ENCODE peak calls at places on chromosomes 2 and 18, in nine cellular contexts. One of them, this sample, is unnamed.

GRCh38 chr2:5673148-5673860 is 18.9 kb upstream of the SOX11 start:
- DNase-seq in HepG2: no peak
- DNase-seq in Panc1: no peak
- DNase-seq in SK-N-SH: peak; percentile 85
- DNase-seq in GM12878: no peak
- DNase-seq in K562: no peak
- DNase-seq in HCT116: no peak
- DNase-seq in A549: no peak
- DNase-seq in HL-60: no peak
- DNase-seq in this sample: peak; percentile 53

GRCh38 chr2:69767034-69767433 is 25.1 kb downstream of the ANXA4 start:
- DNase-seq in HepG2: no peak
- DNase-seq in Panc1: no peak
- DNase-seq in HCT116: no peak
- DNase-seq in SK-N-SH: no peak
- DNase-seq in A549: no peak
- DNase-seq in HL-60: no peak
- DNase-seq in GM12878: no peak
- DNase-seq in K562: no peak
- DNase-seq in this sample: no peak

GRCh38 chr2:74502147-74502719 is 2.8 kb upstream of the LBX2 start:
- DNase-seq in GM12878: no peak
- DNase-seq in HepG2: peak; percentile 86
- DNase-seq in K562: peak; percentile 52
- DNase-seq in SK-N-SH: no peak
- DNase-seq in A549: no peak
- DNase-seq in Panc1: no peak
- DNase-seq in HL-60: no peak
- DNase-seq in HCT116: no peak
- DNase-seq in this sample: no peak

GRCh38 chr18:48751727-48752468 is 198.9 kb downstream of the SMAD7 start:
- DNase-seq in HepG2: no peak
- DNase-seq in HCT116: no peak
- DNase-seq in Panc1: no peak
- DNase-seq in K562: no peak
- DNase-seq in HL-60: no peak
- DNase-seq in GM12878: no peak
- DNase-seq in SK-N-SH: peak; percentile 84
- DNase-seq in A549: no peak
- DNase-seq in this sample: no peak

GRCh38 chr2:112869258-112869842 is 32.8 kb upstream of the IL1B start:
- DNase-seq in HCT116: peak; percentile 86
- DNase-seq in SK-N-SH: no peak
- DNase-seq in K562: peak; percentile 57
- DNase-seq in HL-60: no peak
- DNase-seq in Panc1: no peak
- DNase-seq in A549: no peak
- DNase-seq in GM12878: no peak
- DNase-seq in HepG2: no peak
- DNase-seq in this sample: no peak

GRCh38 chr2:157326683-157327082 is 1.1 kb upstream of the ERMN start:
- DNase-seq in Panc1: no peak
- DNase-seq in GM12878: no peak
- DNase-seq in HepG2: no peak
- DNase-seq in SK-N-SH: no peak
- DNase-seq in A549: no peak
- DNase-seq in K562: no peak
- DNase-seq in HCT116: no peak
- DNase-seq in HL-60: no peak
- DNase-seq in this sample: no peak

GRCh38 chr2:33321236-33321731 is 155.2 kb upstream of the RASGRP3 start:
- DNase-seq in HCT116: no peak
- DNase-seq in A549: no peak
- DNase-seq in HepG2: no peak
- DNase-seq in GM12878: peak; percentile 2
- DNase-seq in HL-60: no peak
- DNase-seq in Panc1: no peak
- DNase-seq in K562: no peak
- DNase-seq in SK-N-SH: no peak
- DNase-seq in this sample: no peak

GRCh38 chr18:68796936-68797690 is 767 bp upstream of the CCDC102B start:
- DNase-seq in K562: no peak
- DNase-seq in HCT116: no peak
- DNase-seq in HepG2: no peak
- DNase-seq in A549: no peak
- DNase-seq in SK-N-SH: no peak
- DNase-seq in Panc1: no peak
- DNase-seq in GM12878: no peak
- DNase-seq in HL-60: no peak
- DNase-seq in this sample: peak; percentile 1

GRCh38 chr2:179129574-179130238 is 79.8 kb upstream of the CCDC141 start:
- DNase-seq in HepG2: no peak
- DNase-seq in HL-60: no peak
- DNase-seq in Panc1: peak; percentile 12
- DNase-seq in GM12878: no peak
- DNase-seq in K562: no peak
- DNase-seq in SK-N-SH: peak; percentile 6
- DNase-seq in HCT116: no peak
- DNase-seq in A549: peak; percentile 7
- DNase-seq in this sample: peak; percentile 20

GRCh38 chr2:20382965-20383800 is 32.5 kb upstream of the PUM2 start:
- DNase-seq in K562: no peak
- DNase-seq in HepG2: no peak
- DNase-seq in GM12878: no peak
- DNase-seq in HCT116: no peak
- DNase-seq in Panc1: no peak
- DNase-seq in SK-N-SH: no peak
- DNase-seq in A549: no peak
- DNase-seq in HL-60: no peak
- DNase-seq in this sample: no peak

GRCh38 chr18:830315-830901 is 18.4 kb upstream of the YES1 start:
- DNase-seq in A549: no peak
- DNase-seq in HCT116: no peak
- DNase-seq in SK-N-SH: no peak
- DNase-seq in Panc1: no peak
- DNase-seq in HepG2: no peak
- DNase-seq in K562: peak; percentile 32
- DNase-seq in HL-60: peak; percentile 73
- DNase-seq in GM12878: no peak
- DNase-seq in this sample: peak; percentile 72

GRCh38 chr2:9806656-9807055 is 36.6 kb upstream of the TAF1B start:
- DNase-seq in Panc1: no peak
- DNase-seq in A549: no peak
- DNase-seq in HCT116: no peak
- DNase-seq in K562: no peak
- DNase-seq in SK-N-SH: peak; percentile 18
- DNase-seq in HepG2: no peak
- DNase-seq in GM12878: no peak
- DNase-seq in HL-60: no peak
- DNase-seq in this sample: no peak

GRCh38 chr18:21134895-21135294 is 23.3 kb upstream of the ROCK1 start:
- DNase-seq in HL-60: no peak
- DNase-seq in HCT116: no peak
- DNase-seq in HepG2: no peak
- DNase-seq in A549: no peak
- DNase-seq in Panc1: no peak
- DNase-seq in SK-N-SH: peak; percentile 8
- DNase-seq in GM12878: no peak
- DNase-seq in K562: no peak
- DNase-seq in this sample: no peak

GRCh38 chr2:3729786-3730185 is 26.4 kb downstream of the DCDC2C start:
- DNase-seq in K562: no peak
- DNase-seq in Panc1: no peak
- DNase-seq in SK-N-SH: no peak
- DNase-seq in HL-60: no peak
- DNase-seq in HepG2: no peak
- DNase-seq in GM12878: no peak
- DNase-seq in HCT116: no peak
- DNase-seq in A549: no peak
- DNase-seq in this sample: no peak

GRCh38 chr18:78776706-78777105 is 202.9 kb upstream of the SALL3 start:
- DNase-seq in A549: no peak
- DNase-seq in Panc1: no peak
- DNase-seq in SK-N-SH: no peak
- DNase-seq in GM12878: no peak
- DNase-seq in HepG2: no peak
- DNase-seq in HL-60: no peak
- DNase-seq in HCT116: no peak
- DNase-seq in K562: no peak
- DNase-seq in this sample: no peak

GRCh38 chr18:3660719-3661118 is 210.7 kb downstream of the TGIF1 start:
- DNase-seq in HCT116: no peak
- DNase-seq in A549: no peak
- DNase-seq in SK-N-SH: no peak
- DNase-seq in Panc1: no peak
- DNase-seq in K562: no peak
- DNase-seq in HepG2: no peak
- DNase-seq in GM12878: no peak
- DNase-seq in HL-60: no peak
- DNase-seq in this sample: no peak

GRCh38 chr2:137178955-137179377 is 413.6 kb downstream of the THSD7B start:
- DNase-seq in SK-N-SH: no peak
- DNase-seq in Panc1: peak; percentile 38
- DNase-seq in HepG2: no peak
- DNase-seq in GM12878: peak; percentile 9
- DNase-seq in K562: no peak
- DNase-seq in HL-60: peak; percentile 86
- DNase-seq in A549: no peak
- DNase-seq in HCT116: no peak
- DNase-seq in this sample: no peak

GRCh38 chr2:104788721-104789446 is 65.0 kb upstream of the POU3F3 start:
- DNase-seq in A549: no peak
- DNase-seq in GM12878: no peak
- DNase-seq in Panc1: no peak
- DNase-seq in HepG2: no peak
- DNase-seq in K562: no peak
- DNase-seq in HL-60: no peak
- DNase-seq in HCT116: no peak
- DNase-seq in SK-N-SH: no peak
- DNase-seq in this sample: no peak

DNA sequence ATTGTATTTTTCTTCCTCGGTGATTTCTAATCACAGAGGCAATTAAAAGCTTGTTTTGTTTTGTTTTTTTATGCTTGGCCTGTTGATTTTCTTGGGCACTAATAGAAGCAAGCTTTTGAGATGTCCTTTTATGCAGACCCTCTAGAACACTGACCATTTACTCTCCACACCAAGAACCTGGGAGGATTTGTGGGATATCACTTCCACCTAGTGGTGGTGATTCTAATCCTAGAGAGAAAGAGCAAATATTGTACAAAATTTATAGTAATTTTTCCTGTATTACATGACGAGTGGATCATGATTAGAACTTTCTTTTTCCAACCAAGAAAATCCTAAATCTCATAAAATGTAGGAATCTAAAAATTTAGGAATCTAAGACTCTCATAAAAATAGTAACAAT is 23.4 kb downstream of the NEMP2 start:
- DNase-seq in SK-N-SH: peak; percentile 61
- DNase-seq in HL-60: no peak
- DNase-seq in HCT116: peak; percentile 3
- DNase-seq in Panc1: no peak
- DNase-seq in HepG2: peak; percentile 54
- DNase-seq in A549: peak; percentile 32
- DNase-seq in K562: no peak
- DNase-seq in GM12878: no peak
- DNase-seq in this sample: peak; percentile 41
- TF ChIP-seq REST in SK-N-SH: no peak
- TF ChIP-seq REST in HL-60: no peak
- TF ChIP-seq REST in HCT116: no peak
- TF ChIP-seq REST in Panc1: no peak
- TF ChIP-seq REST in HepG2: no peak
- TF ChIP-seq REST in A549: no peak
- TF ChIP-seq REST in K562: no peak
- TF ChIP-seq REST in GM12878: no peak
- TF ChIP-seq REST in this sample: no peak

GRCh38 chr2:158718851-158719250 is 76.3 kb upstream of the DAPL1 start:
- DNase-seq in K562: no peak
- DNase-seq in Panc1: no peak
- DNase-seq in HCT116: no peak
- DNase-seq in A549: no peak
- DNase-seq in GM12878: no peak
- DNase-seq in SK-N-SH: no peak
- DNase-seq in HL-60: no peak
- DNase-seq in HepG2: no peak
- DNase-seq in this sample: no peak
- TF ChIP-seq REST in K562: no peak
- TF ChIP-seq REST in Panc1: no peak
- TF ChIP-seq REST in HCT116: no peak
- TF ChIP-seq REST in A549: no peak
- TF ChIP-seq REST in GM12878: no peak
- TF ChIP-seq REST in SK-N-SH: no peak
- TF ChIP-seq REST in HL-60: no peak
- TF ChIP-seq REST in HepG2: no peak
- TF ChIP-seq REST in this sample: no peak

GRCh38 chr18:22547807-22548561 is 130.3 kb upstream of the CTAGE1 start:
- DNase-seq in SK-N-SH: no peak
- DNase-seq in HepG2: no peak
- DNase-seq in Panc1: no peak
- DNase-seq in GM12878: no peak
- DNase-seq in HL-60: no peak
- DNase-seq in K562: no peak
- DNase-seq in HCT116: no peak
- DNase-seq in A549: no peak
- DNase-seq in this sample: no peak

GRCh38 chr18:22546905-22547304 is 129.2 kb upstream of the CTAGE1 start:
- DNase-seq in HepG2: no peak
- DNase-seq in HCT116: no peak
- DNase-seq in A549: no peak
- DNase-seq in GM12878: no peak
- DNase-seq in SK-N-SH: no peak
- DNase-seq in K562: no peak
- DNase-seq in HL-60: no peak
- DNase-seq in Panc1: no peak
- DNase-seq in this sample: no peak

GRCh38 chr18:22543764-22544163 is 126.0 kb upstream of the CTAGE1 start:
- DNase-seq in HepG2: no peak
- DNase-seq in K562: no peak
- DNase-seq in GM12878: no peak
- DNase-seq in SK-N-SH: no peak
- DNase-seq in HCT116: no peak
- DNase-seq in Panc1: no peak
- DNase-seq in HL-60: no peak
- DNase-seq in A549: no peak
- DNase-seq in this sample: no peak

GRCh38 chr18:22544626-22545025 is 126.9 kb upstream of the CTAGE1 start:
- DNase-seq in K562: no peak
- DNase-seq in HepG2: no peak
- DNase-seq in HCT116: no peak
- DNase-seq in HL-60: no peak
- DNase-seq in GM12878: no peak
- DNase-seq in SK-N-SH: no peak
- DNase-seq in Panc1: no peak
- DNase-seq in A549: no peak
- DNase-seq in this sample: no peak

GRCh38 chr18:22545091-22545795 is 127.5 kb upstream of the CTAGE1 start:
- DNase-seq in HL-60: no peak
- DNase-seq in HCT116: no peak
- DNase-seq in GM12878: no peak
- DNase-seq in Panc1: no peak
- DNase-seq in A549: no peak
- DNase-seq in HepG2: no peak
- DNase-seq in SK-N-SH: no peak
- DNase-seq in K562: no peak
- DNase-seq in this sample: no peak
- TF ChIP-seq REST in HL-60: no peak
- TF ChIP-seq REST in HCT116: no peak
- TF ChIP-seq REST in GM12878: no peak
- TF ChIP-seq REST in Panc1: no peak
- TF ChIP-seq REST in A549: no peak
- TF ChIP-seq REST in HepG2: no peak
- TF ChIP-seq REST in SK-N-SH: no peak
- TF ChIP-seq REST in K562: no peak
- TF ChIP-seq REST in this sample: no peak

GRCh38 chr18:46462523-46462922 is 194.5 kb downstream of the LOXHD1 start:
- DNase-seq in A549: no peak
- DNase-seq in HCT116: no peak
- DNase-seq in HepG2: no peak
- DNase-seq in SK-N-SH: no peak
- DNase-seq in HL-60: no peak
- DNase-seq in GM12878: no peak
- DNase-seq in Panc1: no peak
- DNase-seq in K562: no peak
- DNase-seq in this sample: no peak
- TF ChIP-seq REST in A549: no peak
- TF ChIP-seq REST in HCT116: no peak
- TF ChIP-seq REST in HepG2: no peak
- TF ChIP-seq REST in SK-N-SH: no peak
- TF ChIP-seq REST in HL-60: no peak
- TF ChIP-seq REST in GM12878: no peak
- TF ChIP-seq REST in Panc1: no peak
- TF ChIP-seq REST in K562: no peak
- TF ChIP-seq REST in this sample: no peak

This sample was measured in GM23338.